ENCODE peak calls at places on chromosomes 7 and 10, in eight cellular contexts. X is cardiac fibroblast; E is psoas muscle; O is IMR-90; Q is lung; D is GM20000; U is CD4-positive, alpha-beta T cell; P is lower lobe of right lung. A is an unnamed sample.

GRCh38 chr10:58350619-58351323 is 16.0 kb downstream of the UBE2D1 start:
- DNase-seq in D (no peak), X (no peak), P (no peak), E (no peak), O (peak; percentile 57), Q (no peak), U (no peak), A (no peak)

GRCh38 chr10:97514344-97514743 is 15.6 kb downstream of the UBTD1 start:
- DNase-seq in X (no peak), P (no peak), E (no peak), Q (no peak), U (no peak), D (no peak), O (no peak), A (no peak)

GRCh38 chr7:81190997-81191747 is 272.3 kb upstream of the SEMA3C start:
- DNase-seq in E (no peak), Q (no peak), D (no peak), O (peak; percentile 56), P (no peak), X (peak; percentile 46), U (no peak), A (no peak)

GRCh38 chr7:55020481-55020871 is 1.7 kb downstream of the EGFR start:
- DNase-seq in U (no peak), P (peak; percentile 64), X (peak; percentile 57), Q (peak; percentile 71), O (peak; percentile 60), D (no peak), E (peak; percentile 80), A (no peak)

GRCh38 chr7:43761919-43762318 is 3.4 kb downstream of the BLVRA start:
- DNase-seq in O (peak; percentile 46), Q (no peak), D (no peak), E (no peak), U (no peak), P (no peak), X (no peak), A (no peak)

GRCh38 chr7:74043523-74043951 is 15.6 kb downstream of the ELN start:
- DNase-seq in U (no peak), D (no peak), Q (no peak), O (peak; percentile 64), E (no peak), P (no peak), X (peak; percentile 36), A (no peak)

GRCh38 chr7:26156454-26157365 is 4.7 kb downstream of the NFE2L3 start:
- DNase-seq in X (peak; percentile 85), Q (no peak), U (peak; percentile 29), P (no peak), D (peak; percentile 61), E (no peak), O (peak; percentile 97), A (peak; percentile 47)

GRCh38 chr7:98701372-98701771 is 84.3 kb downstream of the NPTX2 start:
- DNase-seq in E (no peak), U (no peak), Q (no peak), D (no peak), X (no peak), P (no peak), O (no peak), A (no peak)

GRCh38 chr7:114148779-114149178 is 230.0 kb upstream of the PPP1R3A start:
- DNase-seq in O (no peak), Q (no peak), P (no peak), U (no peak), E (no peak), D (no peak), X (no peak), A (no peak)

DNA sequence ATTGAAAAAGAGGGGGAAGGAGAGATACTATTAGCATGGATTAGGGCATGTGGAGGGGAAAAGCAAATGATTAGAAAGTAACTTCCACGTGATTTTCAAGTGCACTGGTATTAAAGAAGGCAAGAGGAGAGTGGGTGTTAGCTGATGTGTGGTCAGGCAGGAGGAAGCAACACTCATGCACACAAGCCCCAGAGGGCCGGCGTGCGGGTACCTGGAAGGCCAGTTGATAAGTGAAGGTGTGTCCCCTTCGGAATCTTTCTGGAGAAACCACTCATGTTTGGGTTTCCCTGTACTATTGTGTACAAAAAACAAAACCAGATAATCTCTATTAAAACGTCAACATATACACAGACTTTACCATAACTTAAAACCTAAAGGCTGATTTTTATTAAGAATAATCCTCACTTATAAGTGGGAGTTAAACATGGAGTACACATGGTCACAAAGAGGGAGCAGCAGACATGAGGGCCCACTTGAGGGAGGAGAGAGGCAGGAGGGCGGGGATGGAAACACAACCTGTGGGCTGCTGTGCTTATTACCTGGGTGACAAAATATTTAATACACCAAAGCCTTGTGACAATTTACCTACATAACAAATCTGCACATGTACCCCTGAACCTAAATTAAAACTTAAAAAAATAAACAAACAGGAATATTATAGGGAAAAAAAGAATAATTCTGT is 98.9 kb downstream of the SVIL start:
- DNase-seq in Q (peak; percentile 41), D (no peak), E (no peak), U (no peak), O (no peak), P (peak; percentile 72), X (no peak), A (no peak)
- TF ChIP-seq CTCF in Q (no peak), D (no peak), E (peak; percentile 0), U (no peak), O (no peak), P (no peak), X (no peak), A (no peak)

DNA sequence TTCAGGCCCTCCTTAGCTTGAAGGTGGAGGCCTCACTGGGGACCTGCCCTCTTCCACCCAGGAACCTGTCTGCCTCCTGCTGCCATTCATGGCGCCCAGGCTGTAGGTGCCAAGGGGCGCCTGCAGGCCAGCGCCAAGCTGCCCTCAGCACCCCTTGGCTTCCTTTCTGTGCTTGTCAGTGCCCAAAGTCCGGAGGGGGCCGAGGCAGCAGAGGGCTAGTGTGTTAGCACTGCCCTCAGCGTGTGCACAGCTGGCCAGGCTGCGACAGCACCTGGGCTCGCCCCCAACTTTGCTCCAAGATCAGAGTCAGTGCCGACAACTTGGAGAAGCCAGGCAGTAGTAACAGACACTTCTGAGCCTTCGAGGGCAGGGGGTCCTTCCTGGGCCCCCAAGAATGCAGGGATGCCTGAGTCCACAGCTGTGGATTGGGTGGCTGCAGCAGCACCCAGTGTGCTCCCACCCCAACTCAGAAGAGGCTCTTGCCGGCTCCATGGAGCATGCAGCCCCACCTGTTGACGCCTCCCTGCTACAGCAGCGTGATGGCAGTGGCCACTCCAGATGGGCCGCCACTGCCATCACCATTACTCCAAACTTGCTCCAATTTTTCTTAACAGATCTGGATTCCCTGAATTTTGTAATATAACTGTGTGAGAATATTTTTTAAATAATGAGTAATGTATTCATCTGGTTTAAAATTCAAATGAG is 41.7 kb downstream of the CACUL1 start:
- DNase-seq in E (no peak), P (no peak), O (no peak), D (no peak), Q (no peak), U (no peak), X (no peak), A (no peak)
- TF ChIP-seq CTCF in E (no peak), P (peak; percentile 12), O (peak; percentile 5), D (no peak), Q (no peak), U (no peak), X (peak; percentile 22), A (peak; percentile 23)

DNA sequence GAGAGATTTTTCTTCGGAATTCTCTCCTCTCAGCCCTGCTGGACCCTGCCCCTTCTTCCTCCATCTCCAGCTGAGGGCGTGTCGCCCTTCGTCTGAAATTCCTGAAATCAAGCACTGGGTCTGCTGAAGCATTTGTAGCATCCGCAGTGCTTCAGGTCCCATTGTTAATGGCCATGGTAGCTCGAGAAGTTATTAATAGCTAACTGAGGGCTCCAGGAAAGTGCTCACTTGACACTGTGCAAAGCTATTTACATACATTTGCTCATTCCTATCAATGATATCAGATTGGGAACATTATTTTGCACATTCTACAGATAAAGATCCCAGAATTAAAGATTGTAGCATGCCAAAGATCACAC is 546 bp downstream of the FAM149B1 start:
- DNase-seq in Q (no peak), E (no peak), P (no peak), O (no peak), D (no peak), X (no peak), U (no peak), A (no peak)
- TF ChIP-seq CTCF in Q (no peak), E (no peak), P (no peak), O (no peak), D (no peak), X (no peak), U (no peak), A (no peak)

GRCh38 chr7:22725585-22725984 is 1.4 kb upstream of the IL6 start:
- DNase-seq in O (peak; percentile 48), Q (no peak), E (no peak), U (no peak), D (peak; percentile 43), P (no peak), X (peak; percentile 29), A (peak; percentile 59)
- TF ChIP-seq CTCF in O (peak; percentile 9), Q (no peak), E (no peak), U (no peak), D (peak; percentile 42), P (no peak), X (no peak), A (peak; percentile 37)

DNA sequence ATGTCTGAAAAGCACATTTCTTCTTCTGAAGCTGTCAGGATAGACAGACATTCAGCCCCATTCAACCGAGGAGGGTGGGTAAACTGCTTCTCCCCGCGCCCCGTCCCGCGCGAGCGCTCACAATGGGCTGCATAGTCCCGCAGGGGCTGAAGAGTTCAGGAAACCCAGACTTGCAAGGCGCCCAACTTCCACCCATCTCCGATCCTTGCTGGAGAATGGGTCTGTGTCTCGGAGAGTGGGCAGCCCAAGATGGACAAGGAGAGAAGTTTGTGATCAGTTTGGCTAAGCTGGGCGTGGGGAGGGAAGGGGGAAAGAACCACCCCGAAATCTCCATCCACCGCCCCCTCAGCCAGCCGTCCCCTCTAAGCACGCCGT is 686 bp downstream of the AASS start:
- DNase-seq in P (no peak), Q (no peak), D (peak; percentile 8), O (peak; percentile 19), U (no peak), X (peak; percentile 32), E (peak; percentile 45), A (no peak)
- TF ChIP-seq CTCF in P (no peak), Q (no peak), D (no peak), O (no peak), U (no peak), X (no peak), E (no peak), A (no peak)

DNA sequence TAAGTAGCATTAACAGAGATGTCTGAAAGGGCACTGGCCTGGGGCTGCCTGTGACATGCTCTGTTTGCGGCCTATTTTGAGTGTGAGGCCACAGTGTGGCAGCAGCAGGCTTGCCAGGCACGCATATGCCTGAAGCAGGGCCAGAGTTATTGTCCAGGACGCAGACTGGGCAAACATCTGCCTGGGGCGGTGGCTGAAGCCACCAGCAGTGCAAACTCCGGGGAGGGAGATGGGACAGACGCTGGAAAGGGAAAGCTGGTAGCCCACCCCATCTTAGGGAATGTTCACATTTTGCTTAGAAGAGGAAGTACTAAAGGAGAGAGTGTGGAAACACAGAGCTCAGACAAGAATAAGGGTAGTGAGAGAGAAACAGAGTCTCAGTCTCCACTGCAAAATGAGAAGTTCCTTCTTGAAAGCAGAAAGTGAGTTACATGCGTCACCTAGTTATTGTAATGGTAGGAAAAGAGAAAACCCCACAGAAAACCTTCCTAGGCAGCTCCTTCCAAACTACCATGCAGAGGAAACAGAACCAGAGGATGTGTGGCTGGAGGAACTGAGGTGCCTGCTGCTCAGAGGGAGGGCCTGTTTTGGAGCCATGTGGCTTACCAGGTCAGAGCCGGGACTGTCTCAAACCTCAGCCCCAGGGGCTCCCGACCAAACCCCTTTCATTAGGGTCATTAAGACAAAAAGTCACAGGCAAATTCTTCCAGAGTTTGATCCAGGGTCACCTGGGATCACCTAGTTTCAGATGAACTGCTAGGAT is 14.5 kb downstream of the AKR1B1 start:
- DNase-seq in O (no peak), P (no peak), X (no peak), U (no peak), D (no peak), Q (no peak), E (peak; percentile 76), A (no peak)
- TF ChIP-seq CTCF in O (no peak), P (no peak), X (no peak), U (no peak), D (no peak), Q (no peak), E (peak; percentile 43), A (peak; percentile 10)

GRCh38 chr7:132709971-132710567 is 133.8 kb upstream of the PLXNA4 start:
- DNase-seq in O (peak; percentile 41), Q (no peak), P (no peak), D (no peak), X (peak; percentile 61), E (no peak), U (no peak), A (peak; percentile 21)
- TF ChIP-seq CTCF in O (peak; percentile 58), Q (peak; percentile 20), P (peak; percentile 38), D (peak; percentile 21), X (peak; percentile 54), E (peak; percentile 39), U (no peak), A (peak; percentile 35)